ENCODE peak calls at places on chromosomes 12 and 14, in seven cellular contexts. E, S, J, K, A, F and P are unnamed samples.

GRCh38 chr14:32332415-32333116 is 3.5 kb downstream of the AKAP6 start:
- DNase-seq in E (no peak), S (no peak), J (no peak), K (no peak), A (no peak), F (no peak), P (no peak)

GRCh38 chr12:55663391-55663790 is 26.7 kb downstream of the OR10P1 start:
- DNase-seq in E (no peak), S (no peak), J (no peak), K (no peak), A (no peak), F (no peak), P (no peak)

GRCh38 chr14:104677506-104678332 is 11.7 kb upstream of the INF2 start:
- DNase-seq in E (peak; percentile 80), S (peak; percentile 73), J (peak; percentile 89), K (peak; percentile 76), A (peak; percentile 85), F (peak; percentile 79), P (peak; percentile 86)

GRCh38 chr14:76953196-76953945 is 75.1 kb downstream of the IRF2BPL start:
- DNase-seq in E (peak; percentile 63), S (peak; percentile 37), J (peak; percentile 90), K (no peak), A (peak; percentile 81), F (peak; percentile 85), P (peak; percentile 89)

GRCh38 chr12:95014554-95014953 is 11.1 kb upstream of the NDUFA12 start:
- DNase-seq in E (no peak), S (no peak), J (no peak), K (no peak), A (no peak), F (no peak), P (no peak)

GRCh38 chr12:115158816-115159215 is 474.8 kb upstream of the TBX3 start:
- DNase-seq in E (no peak), S (no peak), J (no peak), K (no peak), A (no peak), F (no peak), P (no peak)

GRCh38 chr12:93361159-93361919 is 16.4 kb upstream of the NUDT4 start:
- DNase-seq in E (peak; percentile 49), S (no peak), J (no peak), K (no peak), A (peak; percentile 67), F (no peak), P (peak; percentile 39)

GRCh38 chr12:42574879-42575278 is 14.7 kb downstream of the PRICKLE1 start:
- DNase-seq in E (no peak), S (no peak), J (no peak), K (no peak), A (no peak), F (no peak), P (no peak)

GRCh38 chr12:47997321-47997720 is 7.0 kb downstream of the COL2A1 start:
- DNase-seq in E (no peak), S (no peak), J (peak; percentile 40), K (no peak), A (no peak), F (no peak), P (no peak)

GRCh38 chr14:99029150-99029915 is 242.7 kb downstream of the BCL11B start:
- DNase-seq in E (no peak), S (no peak), J (no peak), K (no peak), A (no peak), F (no peak), P (no peak)